ENCODE peak calls at places on chromosomes 5 and 9, in eight cellular contexts. C, F, U, T, Z, K, P and D are unnamed samples.
A peak's percentile ranks its signal among the peaks of the same experiment; 100 is the strongest.

GRCh38 chr9:112325127-112325526 is 8.3 kb downstream of the PTBP3 start:
- DNase-seq in C (no peak), F (no peak), U (no peak), T (no peak), Z (no peak), K (no peak), P (no peak), D (no peak)

GRCh38 chr5:168238422-168238821 is 53.0 kb upstream of the WWC1 start:
- DNase-seq in C (no peak), F (no peak), U (no peak), T (no peak), Z (no peak), K (no peak), P (no peak), D (no peak)

GRCh38 chr9:127154390-127155191 is 32.2 kb upstream of the ANGPTL2 start:
- DNase-seq in C (peak; percentile 19), F (peak; percentile 28), U (peak; percentile 80), T (no peak), Z (peak; percentile 63), K (no peak), P (peak; percentile 68), D (no peak)

GRCh38 chr5:1413211-1413610 is 32.0 kb downstream of the SLC6A3 start:
- DNase-seq in C (no peak), F (peak; percentile 68), U (peak; percentile 2), T (no peak), Z (no peak), K (no peak), P (no peak), D (no peak)

GRCh38 chr5:105392710-105393149 is 1830.1 kb upstream of the NUDT12 start:
- DNase-seq in C (no peak), F (peak; percentile 60), U (no peak), T (no peak), Z (no peak), K (no peak), P (no peak), D (no peak)

GRCh38 chr5:6758706-6759105 is 45.5 kb downstream of the TENT4A start:
- DNase-seq in C (no peak), F (no peak), U (no peak), T (no peak), Z (no peak), K (no peak), P (no peak), D (no peak)

GRCh38 chr5:37850128-37850865 is 10.5 kb upstream of the GDNF start:
- DNase-seq in C (no peak), F (no peak), U (no peak), T (no peak), Z (no peak), K (no peak), P (no peak), D (no peak)

GRCh38 chr9:73073337-73074175 is 78.1 kb upstream of the ANXA1 start:
- DNase-seq in C (peak; percentile 67), F (no peak), U (no peak), T (no peak), Z (peak; percentile 34), K (no peak), P (no peak), D (peak; percentile 22)

GRCh38 chr9:118644066-118644465 is 725.2 kb downstream of the BRINP1 start:
- DNase-seq in C (no peak), F (no peak), U (no peak), T (no peak), Z (no peak), K (no peak), P (no peak), D (no peak)

GRCh38 chr5:133930061-133930823 is 38.2 kb downstream of the C5orf15 start:
- DNase-seq in C (no peak), F (no peak), U (no peak), T (peak; percentile 15), Z (peak; percentile 40), K (no peak), P (no peak), D (no peak)

GRCh38 chr9:87959916-87960581 is 14.3 kb downstream of the CDK20 start:
- DNase-seq in C (peak; percentile 17), F (no peak), U (no peak), T (no peak), Z (no peak), K (no peak), P (no peak), D (no peak)

GRCh38 chr9:98310752-98311392 is 55.4 kb upstream of the TBC1D2 start:
- DNase-seq in C (no peak), F (no peak), U (no peak), T (no peak), Z (peak; percentile 23), K (no peak), P (no peak), D (no peak)

GRCh38 chr5:126351138-126351537 is 72.1 kb upstream of the GRAMD2B start:
- DNase-seq in C (peak; percentile 82), F (no peak), U (no peak), T (no peak), Z (peak; percentile 68), K (no peak), P (no peak), D (no peak)

GRCh38 chr9:113164536-113165300 is 13.9 kb downstream of the SLC31A2 start:
- DNase-seq in C (peak; percentile 34), F (no peak), U (peak; percentile 65), T (no peak), Z (peak; percentile 57), K (no peak), P (peak; percentile 50), D (no peak)

GRCh38 chr5:132526290-132526973 is 16.9 kb downstream of the IL5 start:
- DNase-seq in C (peak; percentile 31), F (no peak), U (no peak), T (no peak), Z (peak; percentile 26), K (peak; percentile 64), P (no peak), D (peak; percentile 26)

GRCh38 chr5:53777864-53778618 is 217.6 kb downstream of the NDUFS4 start:
- DNase-seq in C (no peak), F (no peak), U (no peak), T (no peak), Z (no peak), K (no peak), P (no peak), D (no peak)

GRCh38 chr5:52776116-52776515 is 11.6 kb upstream of the ITGA1 start:
- DNase-seq in C (no peak), F (no peak), U (no peak), T (peak; percentile 7), Z (no peak), K (no peak), P (no peak), D (no peak)

GRCh38 chr9:131478421-131478868 is 24.3 kb upstream of the POMT1 start:
- DNase-seq in C (no peak), F (peak; percentile 58), U (peak; percentile 41), T (peak; percentile 40), Z (no peak), K (peak; percentile 59), P (no peak), D (no peak)

GRCh38 chr5:113382736-113383135 is 52.1 kb downstream of the TSSK1B start:
- DNase-seq in C (no peak), F (no peak), U (no peak), T (no peak), Z (peak; percentile 5), K (no peak), P (no peak), D (no peak)

GRCh38 chr9:96413312-96414221 is 4.6 kb downstream of the ZNF367 start:
- DNase-seq in C (no peak), F (no peak), U (no peak), T (no peak), Z (no peak), K (no peak), P (no peak), D (no peak)

GRCh38 chr5:143826909-143827514 is 15.1 kb downstream of the HMHB1 start:
- DNase-seq in C (no peak), F (no peak), U (no peak), T (no peak), Z (no peak), K (no peak), P (no peak), D (no peak)

DNA sequence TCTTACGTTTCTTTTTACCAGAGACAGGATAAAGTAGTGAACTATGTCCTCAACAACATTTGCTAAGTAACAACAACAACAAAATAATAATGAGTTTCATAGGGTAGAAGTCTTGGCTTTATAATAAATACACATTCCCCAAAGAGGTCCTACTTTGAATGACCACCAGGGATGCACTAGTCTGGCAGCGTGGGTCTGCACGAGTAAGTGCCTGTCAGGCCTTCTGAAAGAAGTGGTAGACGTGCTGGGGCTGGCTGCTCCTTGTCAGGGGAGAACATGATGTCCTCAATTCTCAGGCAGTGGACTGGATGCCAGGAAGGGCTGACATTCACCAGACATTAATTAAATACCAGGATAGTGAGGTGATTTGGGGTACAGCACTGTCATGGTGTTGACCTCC is 331.1 kb downstream of the TMEM38B start:
- DNase-seq in C (no peak), F (no peak), U (peak; percentile 37), T (no peak), Z (no peak), K (no peak), P (no peak), D (no peak)
- TF ChIP-seq CTCF in C (no peak), F (peak; percentile 33), U (peak; percentile 51), T (no peak), Z (no peak), K (no peak), P (no peak), D (no peak)

DNA sequence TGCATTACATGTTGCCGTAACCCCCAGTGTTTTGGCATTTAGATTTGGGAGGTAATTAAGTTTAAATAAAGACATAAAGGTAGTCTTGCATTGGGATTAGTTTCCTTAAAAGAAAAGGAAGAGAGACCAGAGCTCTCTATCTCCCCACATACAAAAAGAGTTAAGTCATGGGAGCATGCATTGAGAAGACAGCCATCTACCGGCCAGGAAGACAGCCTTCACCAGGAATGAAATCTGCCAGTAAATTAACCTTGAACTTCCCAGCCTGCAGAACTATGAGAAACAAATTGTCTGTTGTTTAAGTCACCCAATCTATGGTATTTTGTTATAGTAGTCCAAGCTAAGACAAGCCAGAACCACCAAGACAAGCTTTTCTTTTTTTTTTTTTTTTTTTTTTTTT is 567.0 kb upstream of the CDH18 start:
- DNase-seq in C (no peak), F (no peak), U (no peak), T (no peak), Z (no peak), K (no peak), P (no peak), D (no peak)
- TF ChIP-seq CTCF in C (no peak), F (peak; percentile 14), U (no peak), T (no peak), Z (no peak), K (no peak), P (no peak), D (no peak)

GRCh38 chr5:93620487-93621339 is 37.7 kb downstream of the NR2F1 start:
- DNase-seq in C (peak; percentile 45), F (no peak), U (peak; percentile 61), T (no peak), Z (peak; percentile 61), K (peak; percentile 62), P (peak; percentile 54), D (no peak)
- TF ChIP-seq CTCF in C (no peak), F (peak; percentile 62), U (peak; percentile 36), T (no peak), Z (no peak), K (no peak), P (no peak), D (no peak)

DNA sequence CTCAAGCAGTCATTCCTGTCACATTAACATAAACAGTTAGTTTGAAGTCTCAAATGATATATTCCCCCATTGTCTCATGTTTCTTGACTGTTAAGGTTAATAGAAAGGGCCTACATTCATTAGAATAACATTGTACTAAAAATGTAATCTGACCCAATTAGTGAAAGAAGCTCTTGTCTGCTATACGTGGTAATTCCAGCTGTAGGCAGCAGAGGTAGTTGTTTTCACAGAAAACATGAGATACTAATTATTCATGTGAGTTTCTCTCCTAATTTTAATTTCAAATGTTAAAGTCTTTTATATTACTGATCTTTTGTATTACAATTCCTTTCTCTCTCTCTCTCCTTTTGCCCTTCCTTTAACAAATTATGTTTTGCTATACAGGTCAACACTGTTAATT is 26.0 kb upstream of the AP3B1 start:
- DNase-seq in C (peak; percentile 27), F (no peak), U (no peak), T (no peak), Z (peak; percentile 16), K (no peak), P (no peak), D (no peak)
- TF ChIP-seq CTCF in C (peak; percentile 78), F (peak; percentile 82), U (peak; percentile 74), T (peak; percentile 54), Z (peak; percentile 62), K (peak; percentile 63), P (peak; percentile 45), D (peak; percentile 51)